ENCODE peak calls at places on chromosomes 11 and 22, in seven cellular contexts. M, V, K, I, P, O and T are unnamed samples.

GRCh38 chr11:74043450-74043849 is 34.6 kb upstream of the UCP3 start:
- DNase-seq in P (no peak), K (no peak), O (no peak), V (no peak), M (no peak), I (no peak), T (no peak)

GRCh38 chr11:40445391-40445790 is 1014.1 kb downstream of the LRRC4C start:
- DNase-seq in I (no peak), O (no peak), V (no peak), M (peak; percentile 6), P (no peak), K (no peak), T (no peak)

GRCh38 chr11:66476841-66477251 is 3.4 kb upstream of the DPP3 start:
- DNase-seq in K (no peak), V (peak; percentile 64), P (no peak), M (peak; percentile 23), O (no peak), I (no peak), T (no peak)

GRCh38 chr22:18954941-18955571 is 19.0 kb upstream of the PRODH start:
- DNase-seq in M (no peak), O (no peak), P (no peak), K (no peak), I (no peak), V (no peak), T (no peak)

GRCh38 chr11:61890536-61891330 is 612 bp downstream of the FADS3 start:
- DNase-seq in V (peak; percentile 83), I (no peak), K (no peak), P (no peak), O (peak; percentile 80), M (peak; percentile 50), T (peak; percentile 38)

GRCh38 chr11:2592559-2593392 is 107.0 kb downstream of the KCNQ1OT1 start:
- DNase-seq in O (peak; percentile 9), V (no peak), M (no peak), I (no peak), P (no peak), K (no peak), T (no peak)

GRCh38 chr22:20441631-20442484 is 4.2 kb upstream of the SCARF2 start:
- DNase-seq in V (no peak), P (no peak), K (no peak), I (no peak), M (no peak), O (peak; percentile 30), T (no peak)

GRCh38 chr11:100602716-100603115 is 84.4 kb upstream of the ARHGAP42 start:
- DNase-seq in K (no peak), V (no peak), O (no peak), I (no peak), P (no peak), M (no peak), T (no peak)

GRCh38 chr11:67616431-67617242 is 9.9 kb downstream of the NDUFV1 start:
- DNase-seq in P (no peak), K (no peak), O (no peak), I (no peak), V (no peak), M (no peak), T (no peak)

GRCh38 chr11:1732421-1733008 is 17.9 kb downstream of the IFITM10 start:
- DNase-seq in I (no peak), O (no peak), P (no peak), K (no peak), V (no peak), M (no peak), T (no peak)

GRCh38 chr11:8809185-8809584 is 101.8 kb upstream of the AKIP1 start:
- DNase-seq in I (no peak), O (no peak), P (no peak), V (no peak), M (no peak), K (no peak), T (no peak)

GRCh38 chr11:103013426-103013825 is 57.9 kb upstream of the MMP13 start:
- DNase-seq in K (no peak), M (no peak), V (no peak), P (no peak), I (no peak), O (no peak), T (no peak)

GRCh38 chr11:35235944-35236666 is 97.1 kb downstream of the CD44 start:
- DNase-seq in V (no peak), K (peak; percentile 72), I (no peak), P (no peak), O (no peak), M (peak; percentile 54), T (peak; percentile 68)

GRCh38 chr11:126603486-126603885 is 248.0 kb downstream of the ST3GAL4 start:
- DNase-seq in O (no peak), M (no peak), K (no peak), P (no peak), I (no peak), V (no peak), T (no peak)

GRCh38 chr11:69992943-69993694 is 85.0 kb upstream of the ANO1 start:
- DNase-seq in K (peak; percentile 53), O (no peak), V (no peak), I (no peak), P (no peak), M (no peak), T (peak; percentile 68)

GRCh38 chr11:83866655-83867054 is 580.5 kb upstream of the CCDC90B start:
- DNase-seq in P (no peak), V (no peak), M (no peak), O (no peak), I (no peak), K (no peak), T (no peak)

GRCh38 chr11:111107501-111107900 is 138.0 kb upstream of the POU2AF2 start:
- DNase-seq in I (no peak), K (no peak), V (no peak), P (no peak), O (no peak), M (no peak), T (no peak)
- TF ChIP-seq EP300 in I (no peak), K (no peak), V (no peak), P (no peak), O (no peak), M (no peak), T (no peak)

GRCh38 chr11:22878604-22879003 is 18.3 kb upstream of the CCDC179 start:
- DNase-seq in K (no peak), V (no peak), P (no peak), I (no peak), O (no peak), M (no peak), T (no peak)
- TF ChIP-seq EP300 in K (no peak), V (no peak), P (no peak), I (no peak), O (no peak), M (no peak), T (no peak)

DNA sequence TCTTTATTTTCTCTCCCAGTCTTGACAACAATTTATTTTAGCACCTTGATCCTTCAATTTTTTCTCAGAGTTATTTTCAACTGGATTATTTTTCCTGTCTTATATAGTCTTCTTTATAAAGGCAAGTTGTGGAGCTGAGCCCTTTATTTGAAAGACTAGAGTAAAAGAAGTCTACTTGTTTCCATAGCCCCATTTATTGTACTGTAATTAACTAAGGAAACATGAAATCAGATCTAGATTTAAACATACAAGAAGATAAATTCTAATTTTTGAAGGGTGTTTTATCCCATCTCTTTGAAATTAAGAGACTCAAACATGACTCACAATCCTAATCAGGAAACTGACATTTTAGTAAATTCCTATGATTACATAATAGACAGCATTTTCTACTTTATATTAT is 2421.8 kb downstream of the LRRC4C start:
- DNase-seq in K (no peak), O (no peak), V (no peak), M (no peak), P (no peak), I (no peak), T (no peak)
- TF ChIP-seq EP300 in K (no peak), O (no peak), V (no peak), M (no peak), P (no peak), I (no peak), T (no peak)

GRCh38 chr22:30196867-30197336 is 49.7 kb downstream of the LIF start:
- DNase-seq in V (no peak), M (no peak), P (no peak), K (no peak), I (no peak), O (no peak), T (no peak)

GRCh38 chr22:30198152-30198845 is 48.3 kb downstream of the LIF start:
- DNase-seq in I (no peak), V (no peak), K (no peak), M (no peak), O (no peak), P (no peak), T (no peak)

GRCh38 chr22:30197389-30197788 is 49.2 kb downstream of the LIF start:
- DNase-seq in O (no peak), I (no peak), V (no peak), P (no peak), K (no peak), M (no peak), T (no peak)

GRCh38 chr22:30195245-30196140 is 51.1 kb downstream of the LIF start:
- DNase-seq in V (no peak), I (no peak), K (no peak), P (peak; percentile 67), O (no peak), M (no peak), T (no peak)

GRCh38 chr22:30196141-30196866 is 50.3 kb downstream of the LIF start:
- DNase-seq in M (peak; percentile 100), K (peak; percentile 66), P (peak; percentile 80), I (peak; percentile 70), V (no peak), O (peak; percentile 57), T (peak; percentile 68)
- TF ChIP-seq EP300 in M (peak; percentile 96), K (peak; percentile 23), P (peak; percentile 5), I (no peak), V (no peak), O (no peak), T (no peak)